ENCODE peak calls at places on chromosomes 3 and 15, in six cellular contexts. B, S, Z, Y, E and J are unnamed samples.

GRCh38 chr15:35980719-35981118 is 434.8 kb upstream of the DPH6 start:
- DNase-seq in E (no peak), Y (no peak), B (no peak), S (no peak), Z (no peak), J (no peak)

GRCh38 chr3:108959017-108959416 is 5.3 kb upstream of the GUCA1C start:
- DNase-seq in S (no peak), E (no peak), B (no peak), Z (no peak), Y (no peak), J (no peak)

GRCh38 chr3:62201438-62202035 is 171.8 kb downstream of the FEZF2 start:
- DNase-seq in B (peak; percentile 46), S (no peak), E (no peak), Y (peak; percentile 65), Z (no peak), J (no peak)

GRCh38 chr3:177615015-177615414 is 417.7 kb upstream of the TBL1XR1 start:
- DNase-seq in Z (no peak), Y (no peak), E (no peak), S (no peak), B (no peak), J (no peak)

GRCh38 chr15:54097019-54097418 is 118.8 kb downstream of the UNC13C start:
- DNase-seq in S (no peak), E (no peak), Y (no peak), Z (no peak), B (no peak), J (no peak)

GRCh38 chr3:11238057-11238456 is 34.1 kb upstream of the ATG7 start:
- DNase-seq in Y (no peak), E (no peak), Z (no peak), S (no peak), B (no peak), J (no peak)

GRCh38 chr15:71780349-71780976 is 29.9 kb upstream of the NR2E3 start:
- DNase-seq in E (no peak), Y (peak; percentile 77), S (peak; percentile 81), Z (no peak), B (peak; percentile 74), J (no peak)

GRCh38 chr3:47522082-47522987 is 8.8 kb upstream of the ELP6 start:
- DNase-seq in Z (peak; percentile 58), S (peak; percentile 85), Y (peak; percentile 79), B (peak; percentile 88), E (peak; percentile 80), J (peak; percentile 84)

GRCh38 chr3:9014189-9014588 is 50.9 kb upstream of the RAD18 start:
- DNase-seq in E (no peak), Y (no peak), S (no peak), Z (no peak), B (no peak), J (no peak)

GRCh38 chr3:128353991-128354687 is 112.6 kb downstream of the DNAJB8 start:
- DNase-seq in E (no peak), Z (no peak), Y (no peak), B (peak; percentile 30), S (no peak), J (no peak)

GRCh38 chr3:14523792-14524191 is 16.4 kb downstream of the GRIP2 start:
- DNase-seq in Y (no peak), B (no peak), Z (no peak), E (no peak), S (no peak), J (peak; percentile 4)

GRCh38 chr3:10371167-10371566 is 50.3 kb upstream of the SEC13 start:
- DNase-seq in B (no peak), E (no peak), Y (no peak), Z (no peak), S (no peak), J (peak; percentile 24)